ENCODE peak calls at places on chromosomes 2 and 18, in eight cellular contexts. One of them, this sample, is unnamed.

GRCh38 chr2:214652473-214652872 is 157.0 kb downstream of the BARD1 start:
- DNase-seq in Calu3: no peak
- DNase-seq in BE2C: no peak
- DNase-seq in GM12865: no peak
- DNase-seq in neural crest cell: no peak
- DNase-seq in IMR-90: no peak
- DNase-seq in stomach: no peak
- DNase-seq in tibial artery: no peak
- DNase-seq in this sample: no peak

GRCh38 chr2:16425462-16426336 is 239.9 kb downstream of the CYRIA start:
- DNase-seq in Calu3: peak; percentile 79
- DNase-seq in BE2C: no peak
- DNase-seq in GM12865: no peak
- DNase-seq in neural crest cell: no peak
- DNase-seq in IMR-90: no peak
- DNase-seq in stomach: peak; percentile 87
- DNase-seq in tibial artery: no peak
- DNase-seq in this sample: no peak

GRCh38 chr2:174561283-174562275 is 36.0 kb downstream of the WIPF1 start:
- DNase-seq in Calu3: no peak
- DNase-seq in BE2C: no peak
- DNase-seq in GM12865: no peak
- DNase-seq in neural crest cell: no peak
- DNase-seq in IMR-90: peak; percentile 66
- DNase-seq in stomach: peak; percentile 82
- DNase-seq in tibial artery: peak; percentile 86
- DNase-seq in this sample: no peak

GRCh38 chr2:101946372-101946771 is 45.4 kb upstream of the IL1R2 start:
- DNase-seq in Calu3: no peak
- DNase-seq in BE2C: no peak
- DNase-seq in GM12865: no peak
- DNase-seq in neural crest cell: no peak
- DNase-seq in IMR-90: no peak
- DNase-seq in stomach: no peak
- DNase-seq in tibial artery: no peak
- DNase-seq in this sample: no peak

GRCh38 chr2:102109016-102109415 is 33.5 kb upstream of the IL1R1 start:
- DNase-seq in Calu3: no peak
- DNase-seq in BE2C: no peak
- DNase-seq in GM12865: no peak
- DNase-seq in neural crest cell: no peak
- DNase-seq in IMR-90: peak; percentile 55
- DNase-seq in stomach: no peak
- DNase-seq in tibial artery: no peak
- DNase-seq in this sample: no peak

GRCh38 chr2:64645014-64645418 is 8.7 kb downstream of the SERTAD2 start:
- DNase-seq in Calu3: peak; percentile 69
- DNase-seq in BE2C: peak; percentile 62
- DNase-seq in GM12865: peak; percentile 63
- DNase-seq in neural crest cell: peak; percentile 54
- DNase-seq in IMR-90: peak; percentile 68
- DNase-seq in stomach: peak; percentile 52
- DNase-seq in tibial artery: no peak
- DNase-seq in this sample: peak; percentile 42

GRCh38 chr18:46167971-46168370 is 63.8 kb downstream of the HAUS1 start:
- DNase-seq in Calu3: peak; percentile 58
- DNase-seq in BE2C: peak; percentile 26
- DNase-seq in GM12865: peak; percentile 90
- DNase-seq in neural crest cell: no peak
- DNase-seq in IMR-90: no peak
- DNase-seq in stomach: peak; percentile 46
- DNase-seq in tibial artery: no peak
- DNase-seq in this sample: peak; percentile 73

GRCh38 chr2:119518401-119518800 is 5.9 kb downstream of the SCTR start:
- DNase-seq in Calu3: no peak
- DNase-seq in BE2C: no peak
- DNase-seq in GM12865: no peak
- DNase-seq in neural crest cell: no peak
- DNase-seq in IMR-90: no peak
- DNase-seq in stomach: no peak
- DNase-seq in tibial artery: no peak
- DNase-seq in this sample: no peak

GRCh38 chr18:35406666-35407065 is 29.5 kb upstream of the ZNF396 start:
- DNase-seq in Calu3: peak; percentile 51
- DNase-seq in BE2C: no peak
- DNase-seq in GM12865: no peak
- DNase-seq in neural crest cell: no peak
- DNase-seq in IMR-90: no peak
- DNase-seq in stomach: no peak
- DNase-seq in tibial artery: no peak
- DNase-seq in this sample: no peak

GRCh38 chr2:54629914-54630609 is 93.4 kb upstream of the EML6 start:
- DNase-seq in Calu3: peak; percentile 80
- DNase-seq in BE2C: no peak
- DNase-seq in GM12865: peak; percentile 53
- DNase-seq in neural crest cell: no peak
- DNase-seq in IMR-90: peak; percentile 66
- DNase-seq in stomach: peak; percentile 50
- DNase-seq in tibial artery: no peak
- DNase-seq in this sample: peak; percentile 67

GRCh38 chr2:23944527-23944926 is 4.3 kb downstream of the UBXN2A start:
- DNase-seq in Calu3: peak; percentile 66
- DNase-seq in BE2C: no peak
- DNase-seq in GM12865: no peak
- DNase-seq in neural crest cell: peak; percentile 28
- DNase-seq in IMR-90: no peak
- DNase-seq in stomach: no peak
- DNase-seq in tibial artery: no peak
- DNase-seq in this sample: no peak

GRCh38 chr18:42038936-42039335 is 83.9 kb downstream of the PIK3C3 start:
- DNase-seq in Calu3: no peak
- DNase-seq in BE2C: no peak
- DNase-seq in GM12865: no peak
- DNase-seq in neural crest cell: no peak
- DNase-seq in IMR-90: peak; percentile 96
- DNase-seq in stomach: no peak
- DNase-seq in tibial artery: no peak
- DNase-seq in this sample: no peak

DNA sequence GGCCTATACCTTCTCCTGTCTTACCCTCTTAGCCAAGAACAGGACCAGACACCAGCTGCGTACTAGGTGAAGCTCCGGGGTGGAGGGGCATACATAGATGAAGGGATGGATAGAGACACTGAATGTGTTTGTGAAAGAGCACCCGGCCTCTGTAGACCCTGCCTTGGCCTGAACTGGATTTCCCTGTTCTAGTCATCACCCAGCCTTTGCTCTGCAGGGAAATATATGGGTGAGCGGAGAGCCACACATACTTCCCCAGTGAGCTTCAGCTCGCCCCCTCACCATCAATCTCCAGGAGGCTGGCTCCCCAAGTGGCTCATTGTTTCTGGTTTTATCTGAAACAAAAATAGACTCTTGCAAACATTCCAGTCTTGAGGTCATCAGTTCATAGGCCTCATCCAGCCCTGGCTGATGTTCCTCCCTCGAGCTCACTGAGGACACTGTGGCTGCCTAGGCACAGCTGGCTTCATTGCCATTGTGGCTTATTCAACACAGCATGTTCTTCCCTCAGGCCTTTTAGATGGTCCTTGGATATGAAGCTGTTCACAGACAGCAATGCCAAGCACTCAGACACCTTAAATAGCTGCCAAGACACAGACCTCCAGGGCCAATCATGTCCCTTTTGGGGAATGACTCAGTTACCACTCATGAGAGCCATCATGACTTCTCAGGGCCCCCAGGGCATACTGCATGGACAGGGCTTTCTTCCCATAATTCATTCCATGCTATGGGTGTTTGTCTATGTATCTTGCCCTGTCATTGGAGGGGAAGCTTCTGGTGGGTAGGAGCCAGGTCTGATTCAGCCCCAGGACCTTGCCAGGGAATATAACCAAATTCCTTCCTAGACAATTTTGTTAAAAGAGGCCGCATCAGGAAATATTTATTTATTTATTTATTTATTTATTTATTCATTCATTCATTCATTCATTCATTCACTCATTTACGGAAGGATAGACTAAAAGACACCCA is 82.4 kb downstream of the TTC32 start:
- DNase-seq in Calu3: no peak
- DNase-seq in BE2C: no peak
- DNase-seq in GM12865: no peak
- DNase-seq in neural crest cell: no peak
- DNase-seq in IMR-90: peak; percentile 85
- DNase-seq in stomach: no peak
- DNase-seq in tibial artery: no peak
- DNase-seq in this sample: no peak
- TF ChIP-seq CTCF in Calu3: no peak
- TF ChIP-seq CTCF in BE2C: no peak
- TF ChIP-seq CTCF in GM12865: no peak
- TF ChIP-seq CTCF in neural crest cell: no peak
- TF ChIP-seq CTCF in IMR-90: no peak
- TF ChIP-seq CTCF in stomach: no peak
- TF ChIP-seq CTCF in tibial artery: no peak
- TF ChIP-seq CTCF in this sample: no peak

DNA sequence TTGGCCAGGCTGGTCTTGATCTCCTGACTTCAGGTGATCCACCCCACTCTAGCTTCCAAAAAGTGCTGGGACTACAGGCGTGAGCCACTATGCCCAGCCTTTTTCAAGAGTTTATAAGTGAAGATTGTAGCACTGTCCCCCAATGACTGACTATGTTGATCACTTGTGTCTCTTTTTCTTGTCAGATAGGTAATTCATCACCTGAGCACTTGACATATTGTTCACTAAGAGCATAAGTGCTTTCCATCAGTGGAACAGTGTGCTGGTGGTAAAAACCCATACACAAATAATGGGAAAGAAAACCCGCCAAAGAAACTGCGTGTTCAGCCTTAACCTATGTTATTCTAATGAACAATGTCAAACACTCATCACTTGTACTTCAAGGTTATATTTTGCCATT is 414.4 kb upstream of the CDH7 start:
- DNase-seq in Calu3: no peak
- DNase-seq in BE2C: no peak
- DNase-seq in GM12865: no peak
- DNase-seq in neural crest cell: no peak
- DNase-seq in IMR-90: no peak
- DNase-seq in stomach: no peak
- DNase-seq in tibial artery: no peak
- DNase-seq in this sample: no peak
- TF ChIP-seq CTCF in Calu3: no peak
- TF ChIP-seq CTCF in BE2C: no peak
- TF ChIP-seq CTCF in GM12865: no peak
- TF ChIP-seq CTCF in neural crest cell: no peak
- TF ChIP-seq CTCF in IMR-90: no peak
- TF ChIP-seq CTCF in stomach: no peak
- TF ChIP-seq CTCF in tibial artery: no peak
- TF ChIP-seq CTCF in this sample: no peak

GRCh38 chr2:197599285-197599965 is 76.0 kb downstream of the RFTN2 start:
- DNase-seq in Calu3: peak; percentile 40
- DNase-seq in BE2C: peak; percentile 33
- DNase-seq in GM12865: peak; percentile 75
- DNase-seq in neural crest cell: no peak
- DNase-seq in IMR-90: peak; percentile 56
- DNase-seq in stomach: no peak
- DNase-seq in tibial artery: no peak
- DNase-seq in this sample: peak; percentile 54
- TF ChIP-seq CTCF in Calu3: peak; percentile 38
- TF ChIP-seq CTCF in BE2C: peak; percentile 50
- TF ChIP-seq CTCF in GM12865: peak; percentile 32
- TF ChIP-seq CTCF in neural crest cell: peak; percentile 51
- TF ChIP-seq CTCF in IMR-90: peak; percentile 40
- TF ChIP-seq CTCF in stomach: peak; percentile 37
- TF ChIP-seq CTCF in tibial artery: no peak
- TF ChIP-seq CTCF in this sample: peak; percentile 37

DNA sequence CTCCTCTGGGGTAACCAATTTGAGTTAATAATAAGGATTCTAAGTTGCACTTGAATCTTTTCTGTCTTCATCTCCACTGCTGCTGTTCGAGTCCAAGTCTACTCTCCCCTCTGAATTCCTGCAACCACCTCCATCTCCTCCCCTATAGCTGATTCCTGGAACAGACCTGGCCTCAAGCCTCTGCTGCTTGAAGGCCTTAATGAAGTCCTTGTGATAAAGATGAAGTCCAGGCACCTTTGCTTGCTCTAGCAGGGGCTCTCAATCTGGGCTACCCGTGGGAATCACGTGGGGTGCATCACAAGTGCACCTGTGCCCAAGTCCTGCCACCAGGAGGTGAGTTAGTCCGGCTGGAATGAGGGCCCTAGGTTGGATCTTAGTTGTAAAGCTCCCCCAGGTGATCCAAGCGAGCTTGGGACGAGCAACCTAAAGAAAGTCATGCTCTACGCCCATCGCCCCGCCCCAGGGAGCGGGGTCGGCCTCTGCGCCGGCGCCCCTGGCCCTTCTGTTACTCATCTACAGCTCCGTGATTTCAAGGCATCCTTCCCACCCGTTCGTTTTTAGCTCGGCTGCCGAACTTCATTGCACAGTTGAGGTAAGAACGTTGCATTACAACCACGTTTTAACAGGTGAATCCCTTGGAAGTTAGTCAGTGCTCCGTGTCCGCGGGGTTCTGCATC is 905 bp upstream of the IAH1 start:
- DNase-seq in Calu3: peak; percentile 60
- DNase-seq in BE2C: no peak
- DNase-seq in GM12865: peak; percentile 47
- DNase-seq in neural crest cell: no peak
- DNase-seq in IMR-90: no peak
- DNase-seq in stomach: peak; percentile 52
- DNase-seq in tibial artery: no peak
- DNase-seq in this sample: peak; percentile 45
- TF ChIP-seq CTCF in Calu3: peak; percentile 35
- TF ChIP-seq CTCF in BE2C: no peak
- TF ChIP-seq CTCF in GM12865: peak; percentile 12
- TF ChIP-seq CTCF in neural crest cell: peak; percentile 49
- TF ChIP-seq CTCF in IMR-90: no peak
- TF ChIP-seq CTCF in stomach: no peak
- TF ChIP-seq CTCF in tibial artery: peak; percentile 7
- TF ChIP-seq CTCF in this sample: no peak

GRCh38 chr2:146820672-146821071 is 1024.2 kb upstream of the ACVR2A start:
- DNase-seq in Calu3: no peak
- DNase-seq in BE2C: no peak
- DNase-seq in GM12865: no peak
- DNase-seq in neural crest cell: no peak
- DNase-seq in IMR-90: peak; percentile 4
- DNase-seq in stomach: no peak
- DNase-seq in tibial artery: no peak
- DNase-seq in this sample: no peak

GRCh38 chr2:146817613-146818012 is 1027.2 kb upstream of the ACVR2A start:
- DNase-seq in Calu3: no peak
- DNase-seq in BE2C: no peak
- DNase-seq in GM12865: no peak
- DNase-seq in neural crest cell: no peak
- DNase-seq in IMR-90: no peak
- DNase-seq in stomach: no peak
- DNase-seq in tibial artery: no peak
- DNase-seq in this sample: no peak

GRCh38 chr2:146826388-146826787 is 1018.4 kb upstream of the ACVR2A start:
- DNase-seq in Calu3: no peak
- DNase-seq in BE2C: no peak
- DNase-seq in GM12865: no peak
- DNase-seq in neural crest cell: no peak
- DNase-seq in IMR-90: no peak
- DNase-seq in stomach: no peak
- DNase-seq in tibial artery: no peak
- DNase-seq in this sample: no peak

GRCh38 chr2:146818122-146818521 is 1026.7 kb upstream of the ACVR2A start:
- DNase-seq in Calu3: no peak
- DNase-seq in BE2C: no peak
- DNase-seq in GM12865: no peak
- DNase-seq in neural crest cell: no peak
- DNase-seq in IMR-90: peak; percentile 5
- DNase-seq in stomach: no peak
- DNase-seq in tibial artery: no peak
- DNase-seq in this sample: no peak

GRCh38 chr2:146821836-146822316 is 1023.0 kb upstream of the ACVR2A start:
- DNase-seq in Calu3: no peak
- DNase-seq in BE2C: no peak
- DNase-seq in GM12865: no peak
- DNase-seq in neural crest cell: no peak
- DNase-seq in IMR-90: peak; percentile 32
- DNase-seq in stomach: no peak
- DNase-seq in tibial artery: no peak
- DNase-seq in this sample: no peak
- TF ChIP-seq CTCF in Calu3: no peak
- TF ChIP-seq CTCF in BE2C: no peak
- TF ChIP-seq CTCF in GM12865: no peak
- TF ChIP-seq CTCF in neural crest cell: no peak
- TF ChIP-seq CTCF in IMR-90: no peak
- TF ChIP-seq CTCF in stomach: no peak
- TF ChIP-seq CTCF in tibial artery: no peak
- TF ChIP-seq CTCF in this sample: no peak